ENCODE peak calls at places on chromosomes 11 and 22, in six cellular contexts. B is activated naive CD4-positive, alpha-beta T cell treated with anti-CD3 and anti-CD28 coated beads, Interleukin-2, amount 10 ng/mL, durations not matched to agents 7 days and 5 days; C is myocyte; Q is NCI-H2081; P is memory B cell; T is AML-193. H is an unnamed sample.

GRCh38 chr11:12845739-12846358 is 163.3 kb upstream of the RASSF10 start:
- DNase-seq in B (no peak), C (peak), Q (peak), P (no peak), T (no peak), H (peak)

GRCh38 chr22:50436841-50437341 is 37.9 kb downstream of the SBF1 start:
- DNase-seq in B (no peak), C (no peak), Q (no peak), P (no peak), T (no peak), H (no peak)

GRCh38 chr22:50271011-50271394 is 823 bp upstream of the MAPK11 start:
- DNase-seq in B (no peak), C (no peak), Q (no peak), P (no peak), T (no peak), H (no peak)

GRCh38 chr22:36578619-36579018 is 49.7 kb upstream of the EIF3D start:
- DNase-seq in B (no peak), C (peak), Q (no peak), P (no peak), T (no peak), H (no peak)

GRCh38 chr11:110297726-110298297 is 1.4 kb upstream of the RDX start:
- DNase-seq in B (no peak), C (no peak), Q (no peak), P (no peak), T (no peak), H (no peak)

GRCh38 chr11:56340289-56340688 is 5.5 kb upstream of the OR8K1 start:
- DNase-seq in B (no peak), C (no peak), Q (no peak), P (no peak), T (no peak), H (no peak)

GRCh38 chr22:29632672-29633071 is 29.2 kb downstream of the NF2 start:
- DNase-seq in B (no peak), C (no peak), Q (no peak), P (no peak), T (no peak), H (no peak)

GRCh38 chr11:59076876-59077571 is 9.1 kb upstream of the GLYATL1B start:
- DNase-seq in B (no peak), C (no peak), Q (no peak), P (peak), T (no peak), H (no peak)

GRCh38 chr11:17746096-17746495 is 11.5 kb downstream of the KCNC1 start:
- DNase-seq in B (no peak), C (no peak), Q (no peak), P (no peak), T (no peak), H (no peak)

GRCh38 chr22:19891350-19892248 is 36.9 kb upstream of the GNB1L start:
- DNase-seq in B (peak), C (peak), Q (peak), P (peak), T (peak), H (peak)

GRCh38 chr11:107679255-107680024 is 32.4 kb downstream of the SLN start:
- DNase-seq in B (no peak), C (no peak), Q (no peak), P (no peak), T (no peak), H (no peak)

GRCh38 chr22:27463121-27463520 is 338.4 kb downstream of the MN1 start:
- DNase-seq in B (no peak), C (no peak), Q (no peak), P (no peak), T (no peak), H (no peak)

GRCh38 chr22:44042822-44043221 is 18.7 kb downstream of the PARVB start:
- DNase-seq in B (no peak), C (no peak), Q (no peak), P (no peak), T (no peak), H (no peak)

H was measured in GM04504.